ENCODE peak calls at places on chromosomes 13 and 19, in six cellular contexts. H is neural crest cell, Y is fibroblast of lung, F is tibial artery, A is RWPE2, X is K562. J is an unnamed sample.

GRCh38 chr19:5330307-5330720 is 10.3 kb downstream of the PTPRS start:
- DNase-seq in F (no peak), A (no peak), Y (no peak), H (no peak), X (no peak), J (no peak)

GRCh38 chr13:51259359-51259645 is 37.1 kb downstream of the FAM124A start:
- DNase-seq in F (no peak), H (no peak), Y (no peak), X (no peak), A (no peak), J (no peak)

GRCh38 chr13:32195713-32196112 is 119.5 kb downstream of the ZAR1L start:
- DNase-seq in X (no peak), A (no peak), Y (no peak), H (no peak), F (no peak), J (no peak)

GRCh38 chr13:93620366-93620765 is 393.8 kb downstream of the GPC6 start:
- DNase-seq in F (no peak), H (no peak), X (no peak), A (no peak), Y (no peak), J (no peak)

GRCh38 chr13:94548382-94549240 is 47.3 kb downstream of the TGDS start:
- DNase-seq in Y (peak), A (no peak), H (no peak), X (peak), F (peak), J (peak)

GRCh38 chr19:11657307-11657706 is 60.0 kb downstream of the ZNF627 start:
- DNase-seq in H (no peak), X (no peak), F (no peak), A (no peak), Y (no peak), J (no peak)

GRCh38 chr13:98508280-98509074 is 68.4 kb downstream of the STK24 start:
- DNase-seq in Y (peak), X (no peak), A (no peak), H (no peak), F (no peak), J (no peak)

GRCh38 chr19:801030-801860 is 4.0 kb downstream of the PTBP1 start:
- DNase-seq in Y (peak), A (no peak), H (no peak), X (no peak), F (peak), J (no peak)

GRCh38 chr13:25587581-25587980 is 215.8 kb downstream of the ATP8A2 start:
- DNase-seq in X (no peak), A (no peak), F (no peak), Y (no peak), H (no peak), J (no peak)

GRCh38 chr19:5114713-5115112 is 145.8 kb downstream of the KDM4B start:
- DNase-seq in A (no peak), F (no peak), Y (no peak), X (no peak), H (no peak), J (no peak)

GRCh38 chr19:14434543-14435319 is 1.6 kb downstream of the PKN1 start:
- DNase-seq in F (peak), Y (peak), X (peak), A (no peak), H (no peak), J (no peak)

GRCh38 chr19:49814010-49814409 is 918 bp upstream of the FUZ start:
- DNase-seq in X (no peak), A (no peak), F (no peak), Y (no peak), H (no peak), J (no peak)

GRCh38 chr19:44807162-44807561 is 1.7 kb upstream of the BCAM start:
- DNase-seq in F (no peak), X (no peak), H (no peak), Y (no peak), A (peak), J (no peak)

GRCh38 chr19:50203281-50204080 is at the start of gene MYH14:
- DNase-seq in Y (no peak), X (peak), H (peak), F (no peak), A (no peak), J (no peak)

GRCh38 chr13:110913911-110914292 is 967 bp downstream of the ANKRD10 start:
- DNase-seq in Y (no peak), H (no peak), A (no peak), F (no peak), X (no peak), J (no peak)

GRCh38 chr19:52297601-52298358 is 811 bp downstream of the ZNF480 start:
- DNase-seq in X (no peak), F (no peak), Y (peak), H (no peak), A (no peak), J (no peak)

GRCh38 chr19:53094749-53095575 is 8.3 kb downstream of the ZNF160 start:
- DNase-seq in X (peak), A (no peak), H (no peak), F (no peak), Y (no peak), J (peak)

GRCh38 chr13:65909501-65909900 is 1320.6 kb downstream of the PCDH9 start:
- DNase-seq in X (no peak), A (no peak), F (no peak), Y (no peak), H (no peak), J (no peak)

GRCh38 chr19:38542040-38542439 is 75.7 kb downstream of the MAP4K1 start:
- DNase-seq in H (no peak), F (no peak), A (no peak), X (no peak), Y (no peak), J (no peak)

GRCh38 chr19:38543286-38543806 is 74.4 kb downstream of the MAP4K1 start:
- DNase-seq in Y (no peak), F (peak), H (no peak), A (no peak), X (no peak), J (no peak)

GRCh38 chr19:38543807-38544568 is 73.8 kb downstream of the MAP4K1 start:
- DNase-seq in H (no peak), Y (peak), A (peak), X (peak), F (peak), J (no peak)

GRCh38 chr19:38545596-38545995 is 72.2 kb downstream of the MAP4K1 start:
- DNase-seq in F (no peak), Y (no peak), A (no peak), H (no peak), X (no peak), J (no peak)

DNA sequence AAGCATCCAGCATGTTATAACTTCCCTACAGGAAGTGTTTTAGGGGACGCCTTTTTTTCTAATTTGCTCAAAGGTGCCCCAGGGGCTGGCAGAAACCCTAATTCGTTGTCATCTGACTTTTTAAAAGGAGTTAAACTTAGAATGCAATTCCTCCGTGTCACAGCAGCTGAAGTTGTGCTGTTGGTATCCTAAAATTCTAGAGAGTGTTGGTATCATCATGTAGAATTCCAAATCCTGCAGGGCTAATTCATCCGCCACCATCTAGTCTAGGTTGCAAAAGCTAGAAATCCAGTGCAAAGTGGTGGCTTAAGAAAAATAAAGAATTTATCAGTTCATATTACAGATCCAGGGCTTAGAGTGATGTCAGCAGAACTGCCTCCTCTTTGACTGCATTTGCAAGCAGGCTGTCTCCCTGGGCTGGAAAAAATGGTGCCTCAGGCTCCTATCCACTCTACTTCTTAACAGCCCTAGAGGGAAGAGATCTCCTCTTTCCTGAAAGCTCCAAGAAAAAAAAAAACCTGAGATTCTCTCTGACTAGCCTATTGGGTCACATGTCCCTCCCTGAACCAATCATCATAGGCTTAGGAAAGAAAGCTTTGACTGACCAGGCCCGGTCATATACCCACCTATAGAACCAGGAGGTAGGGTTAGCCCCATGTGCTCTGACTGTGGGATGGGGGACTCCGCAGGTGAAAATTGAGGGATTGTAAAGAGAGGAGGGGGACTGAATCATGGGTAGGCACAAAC is 73.0 kb downstream of the MAP4K1 start:
- DNase-seq in Y (no peak), F (no peak), A (no peak), H (no peak), X (peak), J (no peak)
- TF ChIP-seq CTCF in Y (peak), F (no peak), A (peak), H (peak), X (no peak), J (no peak)

GRCh38 chr19:29873801-29874575 is 62.2 kb downstream of the CCNE1 start:
- DNase-seq in X (no peak), F (no peak), H (no peak), A (no peak), Y (no peak), J (no peak)
- TF ChIP-seq CTCF in X (no peak), F (no peak), H (no peak), A (peak), Y (no peak), J (peak)

GRCh38 chr13:61700663-61701062 is 285.0 kb upstream of the PCDH20 start:
- DNase-seq in F (no peak), X (no peak), Y (no peak), H (no peak), A (no peak), J (no peak)
- TF ChIP-seq CTCF in F (no peak), X (no peak), Y (no peak), H (no peak), A (no peak), J (no peak)

GRCh38 chr13:49679244-49679643 is 12.0 kb downstream of the EBPL start:
- DNase-seq in A (no peak), F (no peak), X (no peak), H (no peak), Y (peak), J (no peak)
- TF ChIP-seq CTCF in A (no peak), F (no peak), X (no peak), H (no peak), Y (peak), J (no peak)

GRCh38 chr13:103303078-103303651 is 236.9 kb upstream of the SLC10A2 start:
- DNase-seq in Y (no peak), A (no peak), H (no peak), X (no peak), F (no peak), J (no peak)
- TF ChIP-seq CTCF in Y (no peak), A (no peak), H (no peak), X (no peak), F (no peak), J (no peak)

GRCh38 chr13:92187378-92187989 is 789.1 kb downstream of the GPC5 start:
- DNase-seq in X (peak), H (peak), Y (peak), A (no peak), F (no peak), J (peak)

GRCh38 chr13:92188574-92188973 is 790.2 kb downstream of the GPC5 start:
- DNase-seq in F (no peak), X (no peak), A (no peak), Y (no peak), H (no peak), J (no peak)
- TF ChIP-seq CTCF in F (no peak), X (no peak), A (no peak), Y (no peak), H (no peak), J (no peak)

DNA sequence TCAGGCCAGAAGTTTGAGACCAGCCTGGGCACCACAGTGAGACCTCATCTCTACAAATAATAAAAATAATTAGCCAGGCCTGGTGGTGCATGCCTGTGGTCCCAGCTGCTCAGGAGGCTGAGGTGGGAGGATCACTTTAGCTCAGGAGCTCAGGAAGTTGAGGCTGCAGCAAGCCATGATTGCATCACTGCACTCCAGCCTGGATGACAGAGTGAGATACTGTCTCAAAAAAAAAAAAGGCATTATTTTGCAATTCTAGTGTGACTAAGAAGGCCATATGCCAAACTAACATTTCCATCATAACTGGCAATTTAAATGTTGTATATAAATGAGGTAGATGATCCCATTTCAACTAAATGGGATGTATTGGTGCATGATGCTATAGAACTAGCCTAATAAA is 632.8 kb upstream of the KLF12 start:
- DNase-seq in A (no peak), Y (peak), F (no peak), H (no peak), X (no peak), J (no peak)
- TF ChIP-seq CTCF in A (no peak), Y (no peak), F (no peak), H (no peak), X (no peak), J (no peak)

GRCh38 chr13:33472446-33472845 is 186.9 kb upstream of the STARD13 start:
- DNase-seq in F (no peak), X (no peak), Y (no peak), A (no peak), H (no peak), J (no peak)
- TF ChIP-seq CTCF in F (no peak), X (no peak), Y (no peak), A (no peak), H (no peak), J (no peak)

J was measured in endothelial cell.